ENCODE peak calls at places on chromosomes 7 and 10, in ten cellular contexts. I, L, Z, M, S, N, J, X, D and K are unnamed samples. For H3K9me3 and H3K4me1, the result is how much of the 10 kb centered on the place peaks cover.

GRCh38 chr10:80155696-80156215 is 23.2 kb downstream of the PLAC9 start:
- DNase-seq in I (no peak), L (peak), Z (no peak), M (no peak), S (no peak), N (no peak), J (no peak), X (no peak), D (no peak), K (no peak)

GRCh38 chr10:105413997-105414396 is 772.9 kb downstream of the SORCS3 start:
- DNase-seq in I (no peak), L (no peak), Z (no peak), M (no peak), S (no peak), N (no peak), J (no peak), X (no peak), D (no peak), K (no peak)

GRCh38 chr7:4861673-4862072 is at the start of gene PAPOLB:
- DNase-seq in I (no peak), L (peak), Z (no peak), M (no peak), S (no peak), N (peak), J (no peak), X (no peak), D (no peak), K (no peak)

GRCh38 chr10:29005988-29006387 is 282.9 kb upstream of the LYZL1 start:
- DNase-seq in I (no peak), L (no peak), Z (no peak), M (no peak), S (no peak), N (no peak), J (no peak), X (no peak), D (no peak), K (no peak)

GRCh38 chr10:27998178-27998953 is 513 bp downstream of the ODAD2 start:
- DNase-seq in I (no peak), L (peak), Z (peak), M (peak), S (peak), N (no peak), J (no peak), X (no peak), D (peak), K (peak)

GRCh38 chr7:73841689-73842247 is 548 bp downstream of the METTL27 start:
- DNase-seq in I (peak), L (no peak), Z (peak), M (no peak), S (no peak), N (no peak), J (no peak), X (no peak), D (no peak), K (no peak)

GRCh38 chr10:48759113-48759901 is 74.6 kb downstream of the WDFY4 start:
- DNase-seq in I (no peak), L (no peak), Z (no peak), M (no peak), S (no peak), N (no peak), J (peak), X (no peak), D (no peak), K (no peak)

GRCh38 chr10:60820093-60820769 is 42.0 kb downstream of the CDK1 start:
- DNase-seq in I (no peak), L (no peak), Z (peak), M (no peak), S (peak), N (no peak), J (no peak), X (no peak), D (no peak), K (peak)

GRCh38 chr7:44608916-44609648 is 2.7 kb downstream of the OGDH start:
- DNase-seq in I (no peak), L (no peak), Z (no peak), M (no peak), S (no peak), N (no peak), J (no peak), X (no peak), D (no peak), K (peak)

GRCh38 chr7:70582921-70583895 is 548.7 kb upstream of the GALNT17 start:
- DNase-seq in I (no peak), L (no peak), Z (peak), M (no peak), S (no peak), N (no peak), J (no peak), X (no peak), D (no peak), K (no peak)

GRCh38 chr10:104340099-104340594 is 1.9 kb upstream of the ITPRIP start:
- DNase-seq in I (no peak), L (no peak), Z (no peak), M (no peak), S (no peak), N (no peak), J (no peak), X (peak), D (no peak), K (no peak)

GRCh38 chr7:121442845-121443244 is 46.7 kb upstream of the FAM3C start:
- DNase-seq in I (no peak), L (no peak), Z (no peak), M (no peak), S (no peak), N (no peak), J (no peak), X (peak), D (no peak), K (no peak)

GRCh38 chr10:18421726-18422293 is 229.6 kb downstream of the NSUN6 start:
- DNase-seq in I (no peak), L (no peak), Z (no peak), M (no peak), S (no peak), N (no peak), J (no peak), X (no peak), D (no peak), K (no peak)

GRCh38 chr7:7693881-7694280 is 24.5 kb downstream of the RPA3 start:
- DNase-seq in I (no peak), L (no peak), Z (no peak), M (no peak), S (no peak), N (no peak), J (no peak), X (no peak), D (no peak), K (peak)

GRCh38 chr7:19744075-19744474 is 29.3 kb downstream of the TMEM196 start:
- DNase-seq in I (no peak), L (no peak), Z (no peak), M (no peak), S (no peak), N (no peak), J (no peak), X (no peak), D (no peak), K (no peak)

GRCh38 chr7:93053946-93054943 is 63.5 kb downstream of the SAMD9 start:
- DNase-seq in I (no peak), L (no peak), Z (no peak), M (no peak), S (no peak), N (no peak), J (no peak), X (peak), D (no peak), K (no peak)

GRCh38 chr7:6375346-6376101 is 72.2 kb downstream of the DAGLB start:
- DNase-seq in I (no peak), L (no peak), Z (no peak), M (no peak), S (no peak), N (no peak), J (no peak), X (peak), D (no peak), K (peak)

GRCh38 chr7:50068850-50069551 is 24.0 kb downstream of the ZPBP start:
- DNase-seq in I (no peak), L (peak), Z (peak), M (peak), S (no peak), N (no peak), J (no peak), X (peak), D (no peak), K (no peak)

GRCh38 chr7:33775790-33776189 is 129.5 kb upstream of the BMPER start:
- DNase-seq in I (no peak), L (no peak), Z (no peak), M (no peak), S (no peak), N (no peak), J (no peak), X (no peak), D (no peak), K (no peak)

GRCh38 chr10:102113956-102114857 is 6.0 kb downstream of the LDB1 start:
- DNase-seq in I (peak), L (no peak), Z (peak), M (no peak), S (peak), N (no peak), J (no peak), X (no peak), D (no peak), K (no peak)

GRCh38 chr7:81161459-81162075 is 242.7 kb upstream of the SEMA3C start:
- DNase-seq in I (no peak), L (no peak), Z (no peak), M (no peak), S (no peak), N (no peak), J (peak), X (no peak), D (no peak), K (peak)

GRCh38 chr7:95820778-95821177 is 48.4 kb downstream of the DYNC1I1 start:
- DNase-seq in I (no peak), L (no peak), Z (no peak), M (no peak), S (no peak), N (no peak), J (no peak), X (no peak), D (no peak), K (no peak)

GRCh38 chr10:103265712-103266329 is 11.1 kb upstream of the INA start:
- DNase-seq in I (no peak), L (peak), Z (peak), M (no peak), S (peak), N (no peak), J (peak), X (peak), D (no peak), K (peak)

GRCh38 chr7:100642534-100642907 is 1.2 kb upstream of the TFR2 start:
- DNase-seq in I (no peak), L (no peak), Z (peak), M (no peak), S (no peak), N (no peak), J (no peak), X (peak), D (no peak), K (no peak)

GRCh38 chr10:97332586-97333350 is 1.8 kb downstream of the FRAT2 start:
- DNase-seq in I (no peak), L (peak), Z (peak), M (no peak), S (peak), N (no peak), J (peak), X (peak), D (no peak), K (no peak)

GRCh38 chr10:2083591-2083990 is 346.3 kb upstream of the ADARB2 start:
- DNase-seq in I (no peak), L (no peak), Z (no peak), M (no peak), S (no peak), N (no peak), J (no peak), X (peak), D (no peak), K (no peak)

GRCh38 chr10:102230861-102231356 is 4.8 kb downstream of the ELOVL3 start:
- DNase-seq in I (no peak), L (no peak), Z (peak), M (no peak), S (peak), N (peak), J (no peak), X (peak), D (peak), K (peak)

GRCh38 chr10:49297818-49298665 is 928 bp upstream of the C10orf71 start:
- DNase-seq in I (no peak), L (no peak), Z (peak), M (no peak), S (no peak), N (no peak), J (no peak), X (no peak), D (no peak), K (no peak)

GRCh38 chr10:71860243-71861029 is 9.4 kb upstream of the PSAP start:
- DNase-seq in I (peak), L (peak), Z (peak), M (no peak), S (peak), N (no peak), J (peak), X (peak), D (peak), K (peak)

GRCh38 chr7:12583181-12583580 is 12.7 kb downstream of the SCIN start:
- DNase-seq in I (no peak), L (no peak), Z (no peak), M (no peak), S (no peak), N (no peak), J (no peak), X (peak), D (no peak), K (no peak)

GRCh38 chr10:13110908-13111307 is 10.9 kb downstream of the OPTN start:
- DNase-seq in I (no peak), L (no peak), Z (no peak), M (no peak), S (no peak), N (no peak), J (no peak), X (no peak), D (no peak), K (no peak)

GRCh38 chr7:30327813-30328212 is 43.4 kb downstream of the ZNRF2 start:
- DNase-seq in I (no peak), L (no peak), Z (no peak), M (no peak), S (no peak), N (no peak), J (no peak), X (no peak), D (no peak), K (no peak)

GRCh38 chr7:8597565-8597964 is 164.2 kb downstream of the NXPH1 start:
- DNase-seq in I (no peak), L (no peak), Z (no peak), M (no peak), S (no peak), N (no peak), J (no peak), X (no peak), D (no peak), K (no peak)

GRCh38 chr10:86349474-86349873 is 17.1 kb downstream of the GRID1 start:
- DNase-seq in I (no peak), L (no peak), Z (peak), M (no peak), S (peak), N (no peak), J (no peak), X (no peak), D (peak), K (no peak)

GRCh38 chr7:128362670-128363069 is 1.2 kb upstream of the PRRT4 start:
- DNase-seq in I (no peak), L (no peak), Z (no peak), M (no peak), S (no peak), N (no peak), J (no peak), X (no peak), D (no peak), K (no peak)

GRCh38 chr7:69418865-69419670 is 179.2 kb upstream of the AUTS2 start:
- DNase-seq in I (no peak), L (no peak), Z (no peak), M (no peak), S (no peak), N (no peak), J (no peak), X (no peak), D (no peak), K (no peak)

GRCh38 chr7:8389898-8390642 is 43.3 kb upstream of the NXPH1 start:
- DNase-seq in I (no peak), L (peak), Z (peak), M (peak), S (peak), N (no peak), J (no peak), X (peak), D (no peak), K (no peak)

GRCh38 chr7:14446829-14447228 is 455.7 kb downstream of the DGKB start:
- DNase-seq in I (no peak), L (no peak), Z (peak), M (no peak), S (no peak), N (no peak), J (no peak), X (no peak), D (no peak), K (no peak)

GRCh38 chr7:66464059-66464458 is 164.6 kb upstream of the KCTD7 start:
- DNase-seq in I (no peak), L (no peak), Z (no peak), M (no peak), S (no peak), N (no peak), J (no peak), X (no peak), D (no peak), K (no peak)

DNA sequence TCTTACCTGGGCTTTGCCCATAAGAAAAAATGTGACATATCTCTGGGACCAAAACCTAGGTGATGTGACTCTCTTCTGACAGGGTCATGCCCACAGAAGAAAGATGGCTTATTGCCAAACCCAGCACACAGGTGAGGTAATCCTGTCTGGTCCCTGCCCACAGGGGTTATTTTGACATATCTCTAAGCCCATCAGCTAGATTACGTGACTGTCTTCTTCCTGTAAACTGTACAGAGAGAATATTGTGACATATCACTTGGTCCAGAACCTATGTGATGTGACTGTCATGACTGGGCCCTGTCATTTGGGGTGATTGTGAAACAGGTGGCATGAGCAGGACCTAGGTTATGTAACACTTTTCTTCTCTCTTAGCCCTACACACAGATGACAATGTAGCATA is 48.8 kb upstream of the ZNF680 start:
- DNase-seq in I (no peak), L (no peak), Z (no peak), M (no peak), S (no peak), N (no peak), J (no peak), X (no peak), D (no peak), K (no peak)
- H3K9me3 ChIP-seq in I (under half), L (under half), Z (under half), M (under half), S (under half), N (under half), J (under half), X (under half), D (under half), K (under half)

GRCh38 chr7:2500701-2501100 is 18.9 kb upstream of the LFNG start:
- DNase-seq in I (no peak), L (no peak), Z (no peak), M (no peak), S (no peak), N (no peak), J (no peak), X (no peak), D (no peak), K (no peak)

GRCh38 chr7:2497500-2498336 is 21.5 kb upstream of the GRIFIN start:
- DNase-seq in I (no peak), L (no peak), Z (peak), M (no peak), S (no peak), N (no peak), J (no peak), X (no peak), D (no peak), K (no peak)

GRCh38 chr7:2499181-2499580 is 20.4 kb upstream of the LFNG start:
- DNase-seq in I (no peak), L (no peak), Z (no peak), M (no peak), S (no peak), N (no peak), J (no peak), X (no peak), D (no peak), K (no peak)

GRCh38 chr7:2498708-2499107 is 20.9 kb upstream of the LFNG start:
- DNase-seq in I (no peak), L (no peak), Z (no peak), M (no peak), S (no peak), N (no peak), J (no peak), X (no peak), D (no peak), K (no peak)

GRCh38 chr7:2499719-2500430 is 19.7 kb upstream of the LFNG start:
- DNase-seq in I (no peak), L (no peak), Z (peak), M (no peak), S (no peak), N (no peak), J (no peak), X (no peak), D (no peak), K (no peak)
- H3K4me1 ChIP-seq in I (under half), L (under half), Z (under half), M (under half), S (under half), N (under half), J (under half), X (under half), D (under half), K (under half)

DNA sequence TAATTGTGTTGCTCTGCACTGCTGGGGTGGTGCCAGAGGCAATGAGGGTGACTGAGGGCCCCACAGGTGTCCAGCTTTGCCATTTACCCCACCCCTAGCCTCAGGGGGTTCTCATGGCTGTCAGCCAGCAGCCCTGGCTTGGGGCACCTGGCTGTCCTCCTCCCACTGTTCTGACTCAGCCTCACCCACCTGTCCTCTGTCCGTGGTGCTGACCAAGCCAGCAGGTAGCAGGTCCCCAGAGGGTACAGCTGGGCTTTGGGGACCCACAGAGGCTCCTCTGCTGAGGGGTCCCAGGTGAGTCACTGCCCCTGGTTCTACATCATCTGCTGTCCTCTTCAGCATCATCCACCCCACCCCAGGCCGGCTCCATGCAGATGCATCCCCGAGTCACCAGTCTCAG is 32.2 kb upstream of the ZNF716 start:
- DNase-seq in I (no peak), L (no peak), Z (no peak), M (no peak), S (no peak), N (no peak), J (no peak), X (no peak), D (no peak), K (no peak)
- H3K9me3 ChIP-seq in I (under half), L (under half), Z (half or more), M (under half), S (under half), N (under half), J (under half), X (under half), D (under half), K (under half)

GRCh38 chr10:22658745-22659410 is 55.5 kb downstream of the PIP4K2A start:
- DNase-seq in I (no peak), L (no peak), Z (no peak), M (no peak), S (no peak), N (no peak), J (no peak), X (no peak), D (no peak), K (no peak)

GRCh38 chr10:22657566-22658190 is 56.7 kb downstream of the PIP4K2A start:
- DNase-seq in I (no peak), L (no peak), Z (no peak), M (no peak), S (no peak), N (no peak), J (no peak), X (no peak), D (no peak), K (no peak)

GRCh38 chr10:22656056-22656455 is 58.3 kb downstream of the PIP4K2A start:
- DNase-seq in I (no peak), L (no peak), Z (no peak), M (no peak), S (no peak), N (no peak), J (no peak), X (no peak), D (no peak), K (no peak)

GRCh38 chr10:22655312-22655973 is 58.9 kb downstream of the PIP4K2A start:
- DNase-seq in I (no peak), L (no peak), Z (no peak), M (no peak), S (no peak), N (no peak), J (no peak), X (peak), D (no peak), K (peak)

GRCh38 chr10:22657028-22657427 is 57.4 kb downstream of the PIP4K2A start:
- DNase-seq in I (no peak), L (no peak), Z (no peak), M (no peak), S (no peak), N (no peak), J (no peak), X (no peak), D (no peak), K (no peak)
- H3K4me1 ChIP-seq in I (under half), L (under half), Z (under half), M (under half), S (under half), N (half or more), J (under half), X (under half), D (half or more), K (under half)

GRCh38 chr10:129495697-129496096 is 28.7 kb downstream of the MGMT start:
- DNase-seq in I (no peak), L (no peak), Z (no peak), M (no peak), S (peak), N (no peak), J (no peak), X (no peak), D (no peak), K (no peak)

GRCh38 chr10:129491123-129491734 is 24.2 kb downstream of the MGMT start:
- DNase-seq in I (no peak), L (no peak), Z (no peak), M (no peak), S (peak), N (no peak), J (no peak), X (no peak), D (no peak), K (no peak)

GRCh38 chr10:129494740-129495139 is 27.7 kb downstream of the MGMT start:
- DNase-seq in I (no peak), L (no peak), Z (no peak), M (no peak), S (no peak), N (no peak), J (no peak), X (no peak), D (no peak), K (no peak)

GRCh38 chr10:129496995-129497394 is 30.0 kb downstream of the MGMT start:
- DNase-seq in I (no peak), L (no peak), Z (no peak), M (no peak), S (no peak), N (no peak), J (no peak), X (no peak), D (no peak), K (no peak)

GRCh38 chr10:129494176-129494575 is 27.1 kb downstream of the MGMT start:
- DNase-seq in I (no peak), L (no peak), Z (no peak), M (no peak), S (no peak), N (no peak), J (no peak), X (no peak), D (no peak), K (no peak)
- H3K9me3 ChIP-seq in I (under half), L (under half), Z (half or more), M (under half), S (under half), N (under half), J (under half), X (under half), D (under half), K (under half)